ENCODE peak calls at places on chromosomes 16 and 17, in nine cellular contexts. S, X, A, Z, R, M, F, Y and W are unnamed samples.

GRCh38 chr17:1391577-1391976 is 8.4 kb downstream of the YWHAE start:
- DNase-seq in S (no peak), X (peak; percentile 33), A (no peak), Z (no peak), R (no peak), M (no peak), F (no peak), Y (no peak), W (no peak)

GRCh38 chr17:70187383-70187782 is 18.1 kb downstream of the KCNJ2 start:
- DNase-seq in S (no peak), X (no peak), A (no peak), Z (no peak), R (no peak), M (no peak), F (no peak), Y (peak; percentile 67), W (no peak)

GRCh38 chr16:10752843-10753523 is 9.3 kb downstream of the NUBP1 start:
- DNase-seq in S (no peak), X (peak; percentile 84), A (no peak), Z (no peak), R (peak; percentile 73), M (peak; percentile 79), F (no peak), Y (no peak), W (peak; percentile 60)

GRCh38 chr16:76345093-76345735 is 68.0 kb downstream of the CNTNAP4 start:
- DNase-seq in S (no peak), X (no peak), A (no peak), Z (no peak), R (no peak), M (peak; percentile 64), F (no peak), Y (no peak), W (no peak)

GRCh38 chr17:52148969-52149351 is 9.6 kb downstream of the CA10 start:
- DNase-seq in S (no peak), X (no peak), A (no peak), Z (no peak), R (no peak), M (no peak), F (no peak), Y (no peak), W (peak; percentile 44)

GRCh38 chr16:87765473-87765775 is 362 bp downstream of the KLHDC4 start:
- DNase-seq in S (no peak), X (no peak), A (no peak), Z (no peak), R (no peak), M (no peak), F (no peak), Y (peak; percentile 7), W (no peak)

GRCh38 chr17:50822550-50822949 is 12.8 kb upstream of the WFIKKN2 start:
- DNase-seq in S (no peak), X (no peak), A (no peak), Z (no peak), R (no peak), M (no peak), F (no peak), Y (no peak), W (no peak)

GRCh38 chr17:8282345-8282744 is 6.1 kb upstream of the RANGRF start:
- DNase-seq in S (no peak), X (no peak), A (no peak), Z (no peak), R (no peak), M (no peak), F (no peak), Y (no peak), W (no peak)

GRCh38 chr17:72193395-72194106 is 72.7 kb downstream of the SOX9 start:
- DNase-seq in S (no peak), X (no peak), A (no peak), Z (no peak), R (peak; percentile 72), M (peak; percentile 69), F (no peak), Y (peak; percentile 69), W (no peak)

GRCh38 chr17:32803544-32803943 is 73.4 kb downstream of the MYO1D start:
- DNase-seq in S (no peak), X (no peak), A (no peak), Z (no peak), R (no peak), M (no peak), F (no peak), Y (no peak), W (no peak)

GRCh38 chr17:3870871-3871306 is 22.0 kb downstream of the CAMKK1 start:
- DNase-seq in S (no peak), X (no peak), A (no peak), Z (no peak), R (no peak), M (no peak), F (no peak), Y (no peak), W (no peak)

GRCh38 chr16:14364386-14365199 is 265.5 kb downstream of the PARN start:
- DNase-seq in S (no peak), X (no peak), A (no peak), Z (no peak), R (no peak), M (no peak), F (no peak), Y (peak; percentile 89), W (no peak)

GRCh38 chr17:76498886-76499667 is 2.1 kb downstream of the RHBDF2 start:
- DNase-seq in S (no peak), X (no peak), A (no peak), Z (no peak), R (no peak), M (no peak), F (no peak), Y (no peak), W (no peak)

GRCh38 chr17:1649116-1649843 is 386 bp downstream of the RILP start:
- DNase-seq in S (peak; percentile 89), X (peak; percentile 97), A (peak; percentile 81), Z (peak; percentile 63), R (peak; percentile 92), M (peak; percentile 95), F (peak; percentile 87), Y (peak; percentile 88), W (peak; percentile 89)

GRCh38 chr17:47852113-47852949 is 1.4 kb upstream of the SP6 start:
- DNase-seq in S (no peak), X (no peak), A (no peak), Z (no peak), R (no peak), M (no peak), F (no peak), Y (no peak), W (no peak)

GRCh38 chr17:49487202-49487601 is 7.9 kb upstream of the NGFR start:
- DNase-seq in S (no peak), X (no peak), A (no peak), Z (no peak), R (no peak), M (no peak), F (no peak), Y (no peak), W (no peak)

GRCh38 chr17:82565551-82565950 is 46.0 kb downstream of the FOXK2 start:
- DNase-seq in S (no peak), X (no peak), A (no peak), Z (no peak), R (no peak), M (no peak), F (no peak), Y (no peak), W (no peak)

GRCh38 chr17:50187403-50187735 is 14.1 kb downstream of the COL1A1 start:
- DNase-seq in S (no peak), X (no peak), A (no peak), Z (no peak), R (no peak), M (no peak), F (no peak), Y (peak; percentile 77), W (no peak)

GRCh38 chr16:31179747-31180458 is at the start of gene FUS:
- DNase-seq in S (peak; percentile 91), X (peak; percentile 98), A (peak; percentile 88), Z (peak; percentile 41), R (peak; percentile 96), M (peak; percentile 94), F (peak; percentile 91), Y (peak; percentile 83), W (peak; percentile 85)

GRCh38 chr17:75301502-75302206 is 12.4 kb upstream of the SLC25A19 start:
- DNase-seq in S (no peak), X (no peak), A (no peak), Z (no peak), R (no peak), M (no peak), F (no peak), Y (no peak), W (no peak)

GRCh38 chr17:64741924-64742670 is 80.0 kb upstream of the SMURF2 start:
- DNase-seq in S (peak; percentile 61), X (no peak), A (peak; percentile 42), Z (no peak), R (no peak), M (peak; percentile 80), F (no peak), Y (peak; percentile 81), W (no peak)

GRCh38 chr17:31418773-31419350 is 27.4 kb downstream of the RAB11FIP4 start:
- DNase-seq in S (no peak), X (no peak), A (no peak), Z (no peak), R (no peak), M (no peak), F (no peak), Y (no peak), W (no peak)

GRCh38 chr17:76161113-76161512 is 20.1 kb upstream of the FOXJ1 start:
- DNase-seq in S (no peak), X (no peak), A (no peak), Z (no peak), R (no peak), M (no peak), F (no peak), Y (no peak), W (no peak)

GRCh38 chr17:78378225-78379133 is at the start of gene PGS1:
- DNase-seq in S (peak; percentile 70), X (peak; percentile 96), A (peak; percentile 64), Z (no peak), R (peak; percentile 94), M (peak; percentile 89), F (peak; percentile 70), Y (peak; percentile 67), W (peak; percentile 77)
- TF ChIP-seq CTCF in S (no peak), X (no peak), A (no peak), Z (no peak), R (no peak), M (no peak), F (no peak), Y (no peak), W (no peak)

GRCh38 chr17:46090871-46091270 is 91.8 kb downstream of the STH start:
- DNase-seq in S (no peak), X (no peak), A (no peak), Z (no peak), R (no peak), M (no peak), F (no peak), Y (no peak), W (no peak)
- H3K36me3 ChIP-seq in S (no peaks in the 10 kb centered on the region), X (no peaks in the 10 kb centered on the region), A (no peaks in the 10 kb centered on the region), Z (peaks cover 2% of the 10 kb centered on the region), R (no peaks in the 10 kb centered on the region), M (peaks cover 9% of the 10 kb centered on the region), F (no peaks in the 10 kb centered on the region), Y (peaks cover 16% of the 10 kb centered on the region), W (no peaks in the 10 kb centered on the region)

GRCh38 chr17:5092139-5093010 is 14.1 kb downstream of the ZFP3 start:
- DNase-seq in S (no peak), X (no peak), A (no peak), Z (no peak), R (no peak), M (no peak), F (no peak), Y (no peak), W (no peak)
- H3K9me3 ChIP-seq in S (peaks cover 78% of the 10 kb centered on the region), X (peaks cover 92% of the 10 kb centered on the region), A (peaks cover 85% of the 10 kb centered on the region), Z (peaks cover 96% of the 10 kb centered on the region), R (peaks cover 97% of the 10 kb centered on the region), M (peaks cover 89% of the 10 kb centered on the region), F (peaks cover 48% of the 10 kb centered on the region), Y (peaks cover 84% of the 10 kb centered on the region), W (peaks cover 13% of the 10 kb centered on the region)

GRCh38 chr16:85418978-85419491 is 194.1 kb upstream of the GSE1 start:
- DNase-seq in S (no peak), X (peak; percentile 41), A (no peak), Z (no peak), R (peak; percentile 34), M (no peak), F (peak; percentile 7), Y (no peak), W (peak; percentile 9)
- TF ChIP-seq CTCF in S (no peak), X (no peak), A (no peak), Z (no peak), R (no peak), M (no peak), F (no peak), Y (no peak), W (no peak)